ENCODE peak calls at places on chromosomes 3 and 15, in eight cellular contexts. V is HCT116; B is tibial nerve; D is CD4-positive, alpha-beta T cell; R is A673; A is cardiac muscle cell; F is left ventricle myocardium inferior; U is NCI-H2029 treated with DMSO at 0.1 percent for 48 hours. J is an unnamed sample.
A peak's percentile ranks its signal among the peaks of the same experiment; 100 is the strongest.

GRCh38 chr3:127035672-127036071 is 52.8 kb downstream of the PLXNA1 start:
- DNase-seq in V (peak; percentile 76), B (peak; percentile 50), D (no peak), R (no peak), A (peak; percentile 91), F (peak; percentile 24), U (no peak), J (peak; percentile 73)

GRCh38 chr3:191762323-191762960 is 301.5 kb downstream of the PYDC2 start:
- DNase-seq in V (no peak), B (no peak), D (no peak), R (peak; percentile 91), A (peak; percentile 79), F (no peak), U (no peak), J (no peak)

GRCh38 chr3:131405411-131405810 is 23.8 kb downstream of the NUDT16 start:
- DNase-seq in V (no peak), B (no peak), D (no peak), R (no peak), A (no peak), F (no peak), U (no peak), J (no peak)

GRCh38 chr3:109275702-109276293 is 40.5 kb downstream of the DPPA2 start:
- DNase-seq in V (peak; percentile 44), B (no peak), D (no peak), R (peak; percentile 58), A (peak; percentile 78), F (no peak), U (no peak), J (no peak)

GRCh38 chr3:53357457-53357856 is 10.1 kb upstream of the DCP1A start:
- DNase-seq in V (no peak), B (no peak), D (no peak), R (no peak), A (peak; percentile 65), F (no peak), U (no peak), J (no peak)

GRCh38 chr3:150255416-150255815 is 152.7 kb upstream of the TSC22D2 start:
- DNase-seq in V (no peak), B (no peak), D (no peak), R (no peak), A (no peak), F (peak; percentile 62), U (no peak), J (peak; percentile 77)

GRCh38 chr15:40545457-40545856 is 19.4 kb downstream of the CCDC32 start:
- DNase-seq in V (no peak), B (no peak), D (no peak), R (no peak), A (no peak), F (no peak), U (no peak), J (no peak)

GRCh38 chr3:15923640-15924405 is 126.0 kb upstream of the ANKRD28 start:
- DNase-seq in V (no peak), B (no peak), D (no peak), R (no peak), A (no peak), F (no peak), U (peak; percentile 16), J (no peak)

GRCh38 chr15:99239545-99240198 is 9.7 kb downstream of the TTC23 start:
- DNase-seq in V (no peak), B (no peak), D (no peak), R (no peak), A (no peak), F (no peak), U (no peak), J (no peak)

GRCh38 chr15:34501131-34501530 is 63.5 kb upstream of the GOLGA8A start:
- DNase-seq in V (no peak), B (no peak), D (no peak), R (peak; percentile 80), A (peak; percentile 54), F (no peak), U (no peak), J (no peak)

GRCh38 chr15:76565366-76565765 is 228.8 kb downstream of the ISL2 start:
- DNase-seq in V (no peak), B (no peak), D (no peak), R (no peak), A (no peak), F (no peak), U (no peak), J (no peak)

GRCh38 chr3:146313411-146314111 is 62.7 kb upstream of the PLSCR4 start:
- DNase-seq in V (peak; percentile 37), B (no peak), D (no peak), R (no peak), A (peak; percentile 84), F (no peak), U (no peak), J (no peak)

J was measured in Right ventricle myocardium superior.